ENCODE peak calls at places on chromosome 17, in seven cellular contexts. I, P, K, F, Z, N and G are unnamed samples. For H3K4me1, the result is how much of the 10 kb centered on the place peaks cover.

GRCh38 chr17:5422505-5422904 is 2.5 kb downstream of the RPAIN start:
- DNase-seq in I (peak), P (no peak), K (no peak), F (no peak), Z (no peak), N (no peak), G (no peak)

GRCh38 chr17:40510328-40510648 is 8.9 kb upstream of the TNS4 start:
- DNase-seq in I (peak), P (peak), K (no peak), F (no peak), Z (no peak), N (no peak), G (peak)

GRCh38 chr17:36877774-36878173 is 59.5 kb upstream of the LHX1 start:
- DNase-seq in I (no peak), P (no peak), K (no peak), F (no peak), Z (no peak), N (no peak), G (peak)

GRCh38 chr17:67377727-67378443 is 804 bp downstream of the PITPNC1 start:
- DNase-seq in I (peak), P (peak), K (peak), F (peak), Z (peak), N (no peak), G (peak)

GRCh38 chr17:66966529-66967418 is 2.3 kb downstream of the CACNG4 start:
- DNase-seq in I (no peak), P (no peak), K (no peak), F (no peak), Z (no peak), N (no peak), G (no peak)

GRCh38 chr17:33560165-33560564 is 267.1 kb upstream of the ASIC2 start:
- DNase-seq in I (no peak), P (no peak), K (no peak), F (no peak), Z (no peak), N (no peak), G (no peak)

GRCh38 chr17:9330140-9330902 is 245.3 kb downstream of the STX8 start:
- DNase-seq in I (no peak), P (no peak), K (no peak), F (no peak), Z (no peak), N (no peak), G (no peak)

GRCh38 chr17:30928584-30928983 is 6.8 kb downstream of the ADAP2 start:
- DNase-seq in I (no peak), P (no peak), K (no peak), F (no peak), Z (no peak), N (no peak), G (no peak)

GRCh38 chr17:17613708-17614114 is 22.2 kb upstream of the PEMT start:
- DNase-seq in I (peak), P (peak), K (peak), F (peak), Z (peak), N (no peak), G (no peak)

GRCh38 chr17:31674305-31674704 is 184.7 kb downstream of the COPRS start:
- DNase-seq in I (peak), P (no peak), K (no peak), F (no peak), Z (no peak), N (no peak), G (no peak)

GRCh38 chr17:69870751-69871199 is 204.2 kb upstream of the KCNJ16 start:
- DNase-seq in I (peak), P (no peak), K (no peak), F (no peak), Z (no peak), N (no peak), G (no peak)

GRCh38 chr17:55561973-55562495 is 50.8 kb upstream of the SMIM36 start:
- DNase-seq in I (no peak), P (no peak), K (no peak), F (no peak), Z (no peak), N (no peak), G (no peak)

GRCh38 chr17:48551206-48551597 is 6.3 kb upstream of the HOXB2 start:
- DNase-seq in I (peak), P (no peak), K (no peak), F (no peak), Z (no peak), N (no peak), G (no peak)

GRCh38 chr17:54404259-54404658 is 496.4 kb upstream of the TOM1L1 start:
- DNase-seq in I (peak), P (no peak), K (no peak), F (no peak), Z (no peak), N (no peak), G (no peak)

GRCh38 chr17:17970699-17971430 is 1.3 kb downstream of the TOM1L2 start:
- DNase-seq in I (no peak), P (no peak), K (no peak), F (no peak), Z (no peak), N (no peak), G (no peak)

GRCh38 chr17:80006339-80006720 is 29.3 kb downstream of the TBC1D16 start:
- DNase-seq in I (no peak), P (no peak), K (no peak), F (no peak), Z (no peak), N (no peak), G (no peak)

GRCh38 chr17:37368577-37368976 is 7.2 kb upstream of the C17orf78 start:
- DNase-seq in I (peak), P (no peak), K (no peak), F (peak), Z (no peak), N (no peak), G (no peak)

GRCh38 chr17:49583226-49583625 is 7.6 kb downstream of the NXPH3 start:
- DNase-seq in I (no peak), P (no peak), K (no peak), F (no peak), Z (no peak), N (no peak), G (no peak)

GRCh38 chr17:307741-308507 is 44.7 kb downstream of the RPH3AL start:
- DNase-seq in I (no peak), P (peak), K (no peak), F (no peak), Z (no peak), N (no peak), G (peak)

GRCh38 chr17:61316633-61317032 is 83.0 kb upstream of the TBX2 start:
- DNase-seq in I (no peak), P (no peak), K (no peak), F (no peak), Z (no peak), N (no peak), G (no peak)

GRCh38 chr17:5254414-5254813 is 19.8 kb upstream of the SCIMP start:
- DNase-seq in I (no peak), P (no peak), K (no peak), F (no peak), Z (no peak), N (no peak), G (peak)

GRCh38 chr17:65058615-65059014 is 2.1 kb upstream of the GNA13 start:
- DNase-seq in I (peak), P (no peak), K (no peak), F (no peak), Z (no peak), N (no peak), G (no peak)

GRCh38 chr17:19345067-19345460 is 17.5 kb downstream of the B9D1 start:
- DNase-seq in I (no peak), P (no peak), K (no peak), F (no peak), Z (no peak), N (no peak), G (peak)

GRCh38 chr17:75642221-75643032 is 9.2 kb downstream of the SMIM5 start:
- DNase-seq in I (peak), P (no peak), K (peak), F (no peak), Z (no peak), N (no peak), G (no peak)

GRCh38 chr17:75639771-75640555 is 6.7 kb downstream of the SMIM5 start:
- DNase-seq in I (no peak), P (no peak), K (peak), F (no peak), Z (no peak), N (no peak), G (peak)

GRCh38 chr17:75643033-75644017 is 10.1 kb downstream of the SMIM5 start:
- DNase-seq in I (no peak), P (no peak), K (no peak), F (no peak), Z (no peak), N (no peak), G (peak)

GRCh38 chr17:75640556-75641119 is 7.4 kb downstream of the SMIM5 start:
- DNase-seq in I (no peak), P (no peak), K (no peak), F (no peak), Z (no peak), N (no peak), G (peak)

DNA sequence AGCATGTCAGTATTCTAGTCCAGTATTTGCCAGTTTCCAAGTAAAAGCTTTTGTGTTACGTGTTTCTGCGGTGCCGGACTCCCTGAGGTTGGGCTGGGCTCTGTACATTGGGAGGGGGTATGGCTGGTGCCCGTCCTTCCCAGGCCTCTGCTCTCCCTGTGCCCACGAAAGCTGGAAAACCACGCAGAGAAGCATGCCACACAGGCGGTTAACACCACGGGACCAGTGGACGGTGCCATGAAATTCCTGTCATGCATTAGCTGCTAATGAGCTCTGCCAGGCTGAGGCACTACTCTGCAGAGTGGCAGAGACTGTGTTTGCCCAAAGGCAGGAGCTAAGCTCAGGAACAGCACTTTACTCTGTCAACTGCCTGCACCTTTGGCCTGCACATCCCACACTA is 8.1 kb downstream of the SMIM5 start:
- DNase-seq in I (no peak), P (no peak), K (no peak), F (no peak), Z (no peak), N (no peak), G (no peak)
- H3K27ac ChIP-seq in I (no peak), P (no peak), K (no peak), F (no peak), Z (no peak), N (no peak), G (no peak)

DNA sequence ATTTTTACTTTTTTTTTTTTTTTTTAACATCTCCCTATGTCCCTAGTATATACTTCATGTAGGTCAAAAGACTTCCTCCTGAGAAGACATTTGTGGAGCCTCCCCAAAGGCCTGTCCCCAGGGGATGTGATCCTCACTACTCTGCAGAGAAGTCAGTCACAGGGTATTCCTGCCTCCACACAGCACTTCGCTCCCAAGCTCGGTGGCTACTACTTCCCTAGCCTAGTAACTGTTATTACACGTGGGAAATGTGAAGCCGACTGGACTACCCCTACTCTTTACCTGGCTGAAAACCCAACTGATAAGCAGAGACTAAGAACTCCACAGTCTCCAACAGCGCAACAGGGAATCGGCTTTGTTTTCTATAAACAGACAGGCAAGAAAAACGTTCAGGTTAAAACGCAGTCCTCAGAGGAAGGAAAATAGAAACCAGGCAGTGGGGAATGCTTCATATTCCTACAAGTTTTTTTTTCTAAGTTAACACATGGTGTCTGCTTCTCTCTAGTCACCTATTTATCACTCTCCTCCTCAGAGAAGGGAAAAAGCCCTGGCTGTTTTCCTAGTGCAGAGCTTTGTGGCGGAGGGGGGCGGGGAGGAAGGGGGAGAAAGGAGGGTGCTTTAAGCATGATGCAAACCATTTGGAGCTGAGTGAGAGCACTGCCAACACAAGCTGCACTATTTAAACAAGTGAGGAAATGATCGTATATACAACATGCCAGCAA is 117.0 kb downstream of the HIC1 start:
- DNase-seq in I (peak), P (peak), K (peak), F (peak), Z (no peak), N (no peak), G (no peak)
- H3K4me3 ChIP-seq in I (no peak), P (no peak), K (no peak), F (no peak), Z (no peak), N (no peak), G (no peak)

DNA sequence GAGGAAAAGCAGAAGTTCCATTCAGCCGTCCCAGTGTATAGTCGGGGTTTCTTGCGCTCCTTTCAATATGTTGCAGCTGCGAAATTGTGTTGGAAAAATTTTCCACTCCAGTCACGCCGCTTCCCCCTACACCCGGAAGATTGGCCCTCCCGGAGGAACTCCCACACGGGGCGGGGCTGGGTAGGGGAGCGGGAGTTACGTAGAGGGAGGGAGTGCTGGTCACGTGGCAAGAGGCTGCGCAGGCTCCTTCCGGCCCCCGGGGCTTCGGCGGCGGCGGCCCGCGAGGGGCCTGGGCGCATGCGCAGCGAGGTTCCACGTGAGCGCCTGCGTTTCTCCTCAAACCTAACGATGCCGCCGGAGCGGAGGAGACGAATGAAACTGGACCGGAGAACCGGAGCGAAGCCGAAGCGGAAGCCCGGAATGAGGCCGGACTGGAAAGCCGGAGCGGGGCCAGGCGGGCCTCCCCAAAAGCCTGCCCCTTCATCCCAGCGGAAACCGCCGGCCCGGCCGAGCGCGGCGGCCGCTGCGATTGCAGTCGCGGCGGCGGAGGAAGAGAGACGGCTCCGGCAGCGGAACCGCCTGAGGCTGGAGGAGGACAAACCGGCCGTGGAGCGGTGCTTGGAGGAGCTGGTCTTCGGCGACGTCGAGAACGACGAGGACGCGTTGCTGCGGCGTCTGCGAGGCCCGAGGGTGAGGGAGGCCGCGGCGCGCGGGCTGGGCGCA is at the start of gene UTP18:
- DNase-seq in I (peak), P (peak), K (peak), F (peak), Z (peak), N (peak), G (peak)
- H3K4me1 ChIP-seq in I (under half), P (under half), K (under half), F (under half), Z (half or more), N (under half), G (half or more)

GRCh38 chr17:78460951-78461944 is 82.8 kb downstream of the PGS1 start:
- DNase-seq in I (no peak), P (no peak), K (no peak), F (no peak), Z (no peak), N (no peak), G (no peak)

GRCh38 chr17:78460176-78460675 is 81.8 kb downstream of the PGS1 start:
- DNase-seq in I (no peak), P (no peak), K (no peak), F (no peak), Z (no peak), N (no peak), G (no peak)

GRCh38 chr17:78458739-78459335 is 80.4 kb downstream of the PGS1 start:
- DNase-seq in I (no peak), P (no peak), K (no peak), F (no peak), Z (no peak), N (no peak), G (no peak)

GRCh38 chr17:78458091-78458490 is 79.6 kb downstream of the PGS1 start:
- DNase-seq in I (no peak), P (no peak), K (no peak), F (no peak), Z (no peak), N (no peak), G (no peak)

DNA sequence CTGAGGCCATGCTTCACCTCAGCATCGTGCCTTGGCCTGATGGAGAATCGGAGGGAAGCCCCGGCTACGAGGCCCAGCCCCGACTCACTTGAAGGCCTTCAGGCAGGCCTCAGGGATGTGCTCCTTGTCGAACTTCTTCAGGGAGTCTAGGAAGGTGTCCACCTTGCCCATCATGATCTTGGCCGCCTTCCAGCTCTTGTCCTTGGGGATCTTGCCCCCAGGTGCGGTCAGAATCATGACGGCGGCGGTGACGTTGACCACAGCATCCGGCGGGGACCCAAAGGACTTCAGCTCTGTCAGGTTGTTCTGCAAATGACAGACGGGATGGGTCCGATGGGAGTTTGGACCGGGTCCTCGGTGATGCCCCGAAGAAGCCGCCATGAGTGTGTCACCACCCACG is 81.2 kb downstream of the PGS1 start:
- DNase-seq in I (no peak), P (no peak), K (no peak), F (no peak), Z (no peak), N (no peak), G (no peak)
- H3K27ac ChIP-seq in I (no peak), P (no peak), K (no peak), F (no peak), Z (no peak), N (no peak), G (no peak)

GRCh38 chr17:82126479-82127314 is 28.7 kb upstream of the FASN start:
- DNase-seq in I (no peak), P (no peak), K (peak), F (no peak), Z (peak), N (no peak), G (no peak)
- H3K4me3 ChIP-seq in I (no peak), P (no peak), K (no peak), F (no peak), Z (no peak), N (no peak), G (no peak)